ENCODE peak calls at places on chromosome X, in five cellular contexts. One of them, this sample, is unnamed.

GRCh38 chrX:140948827-140949226 is 53.6 kb upstream of the SPANXB1 start:
- DNase-seq in foreskin fibroblast: no peak
- DNase-seq in fibroblast of the conjunctiva: no peak
- DNase-seq in uterus: no peak
- DNase-seq in activated CD4-positive, alpha-beta T cell treated with anti-CD3 and anti-CD28 coated beads, Interleukin-2, amount 10 ng/mL, durations not matched to agents 7 days and 5 days: no peak
- DNase-seq in this sample: no peak

GRCh38 chrX:44314855-44315254 is 28.6 kb downstream of the EFHC2 start:
- DNase-seq in foreskin fibroblast: no peak
- DNase-seq in fibroblast of the conjunctiva: no peak
- DNase-seq in uterus: no peak
- DNase-seq in activated CD4-positive, alpha-beta T cell treated with anti-CD3 and anti-CD28 coated beads, Interleukin-2, amount 10 ng/mL, durations not matched to agents 7 days and 5 days: no peak
- DNase-seq in this sample: no peak

GRCh38 chrX:71629467-71629866 is 11.2 kb upstream of the CXCR3 start:
- DNase-seq in foreskin fibroblast: no peak
- DNase-seq in fibroblast of the conjunctiva: no peak
- DNase-seq in uterus: no peak
- DNase-seq in activated CD4-positive, alpha-beta T cell treated with anti-CD3 and anti-CD28 coated beads, Interleukin-2, amount 10 ng/mL, durations not matched to agents 7 days and 5 days: no peak
- DNase-seq in this sample: no peak

GRCh38 chrX:106935175-106935574 is 15.0 kb downstream of the CLDN2 start:
- DNase-seq in foreskin fibroblast: peak
- DNase-seq in fibroblast of the conjunctiva: no peak
- DNase-seq in uterus: no peak
- DNase-seq in activated CD4-positive, alpha-beta T cell treated with anti-CD3 and anti-CD28 coated beads, Interleukin-2, amount 10 ng/mL, durations not matched to agents 7 days and 5 days: no peak
- DNase-seq in this sample: no peak

GRCh38 chrX:51825432-51825831 is 68.0 kb upstream of the MAGED1 start:
- DNase-seq in foreskin fibroblast: peak
- DNase-seq in fibroblast of the conjunctiva: no peak
- DNase-seq in uterus: no peak
- DNase-seq in activated CD4-positive, alpha-beta T cell treated with anti-CD3 and anti-CD28 coated beads, Interleukin-2, amount 10 ng/mL, durations not matched to agents 7 days and 5 days: no peak
- DNase-seq in this sample: no peak

GRCh38 chrX:2452799-2453198 is 48.0 kb downstream of the DHRSX start:
- DNase-seq in foreskin fibroblast: no peak
- DNase-seq in fibroblast of the conjunctiva: no peak
- DNase-seq in uterus: no peak
- DNase-seq in activated CD4-positive, alpha-beta T cell treated with anti-CD3 and anti-CD28 coated beads, Interleukin-2, amount 10 ng/mL, durations not matched to agents 7 days and 5 days: no peak
- DNase-seq in this sample: no peak

GRCh38 chrX:17397074-17397473 is 22.1 kb downstream of the NHS start:
- DNase-seq in foreskin fibroblast: peak
- DNase-seq in fibroblast of the conjunctiva: no peak
- DNase-seq in uterus: no peak
- DNase-seq in activated CD4-positive, alpha-beta T cell treated with anti-CD3 and anti-CD28 coated beads, Interleukin-2, amount 10 ng/mL, durations not matched to agents 7 days and 5 days: no peak
- DNase-seq in this sample: no peak

GRCh38 chrX:132651411-132652086 is 162.7 kb upstream of the MBNL3 start:
- DNase-seq in foreskin fibroblast: peak
- DNase-seq in fibroblast of the conjunctiva: no peak
- DNase-seq in uterus: no peak
- DNase-seq in activated CD4-positive, alpha-beta T cell treated with anti-CD3 and anti-CD28 coated beads, Interleukin-2, amount 10 ng/mL, durations not matched to agents 7 days and 5 days: no peak
- DNase-seq in this sample: no peak

GRCh38 chrX:52363247-52363883 is 5.5 kb upstream of the XAGE2 start:
- DNase-seq in foreskin fibroblast: peak
- DNase-seq in fibroblast of the conjunctiva: no peak
- DNase-seq in uterus: no peak
- DNase-seq in activated CD4-positive, alpha-beta T cell treated with anti-CD3 and anti-CD28 coated beads, Interleukin-2, amount 10 ng/mL, durations not matched to agents 7 days and 5 days: no peak
- DNase-seq in this sample: no peak

GRCh38 chrX:76253432-76253831 is 80.6 kb downstream of the PBDC1 start:
- DNase-seq in foreskin fibroblast: peak
- DNase-seq in fibroblast of the conjunctiva: peak
- DNase-seq in uterus: peak
- DNase-seq in activated CD4-positive, alpha-beta T cell treated with anti-CD3 and anti-CD28 coated beads, Interleukin-2, amount 10 ng/mL, durations not matched to agents 7 days and 5 days: peak
- DNase-seq in this sample: no peak

GRCh38 chrX:123626962-123627361 is 105.9 kb downstream of the THOC2 start:
- DNase-seq in foreskin fibroblast: peak
- DNase-seq in fibroblast of the conjunctiva: no peak
- DNase-seq in uterus: no peak
- DNase-seq in activated CD4-positive, alpha-beta T cell treated with anti-CD3 and anti-CD28 coated beads, Interleukin-2, amount 10 ng/mL, durations not matched to agents 7 days and 5 days: no peak
- DNase-seq in this sample: no peak

GRCh38 chrX:42093756-42094155 is 170.4 kb upstream of the CASK start:
- DNase-seq in foreskin fibroblast: no peak
- DNase-seq in fibroblast of the conjunctiva: no peak
- DNase-seq in uterus: no peak
- DNase-seq in activated CD4-positive, alpha-beta T cell treated with anti-CD3 and anti-CD28 coated beads, Interleukin-2, amount 10 ng/mL, durations not matched to agents 7 days and 5 days: no peak
- DNase-seq in this sample: no peak

GRCh38 chrX:31240982-31241381 is 169.1 kb upstream of the FTHL17 start:
- DNase-seq in foreskin fibroblast: no peak
- DNase-seq in fibroblast of the conjunctiva: no peak
- DNase-seq in uterus: no peak
- DNase-seq in activated CD4-positive, alpha-beta T cell treated with anti-CD3 and anti-CD28 coated beads, Interleukin-2, amount 10 ng/mL, durations not matched to agents 7 days and 5 days: no peak
- DNase-seq in this sample: no peak

GRCh38 chrX:41303013-41303412 is 30.9 kb upstream of the DDX3X start:
- DNase-seq in foreskin fibroblast: peak
- DNase-seq in fibroblast of the conjunctiva: no peak
- DNase-seq in uterus: no peak
- DNase-seq in activated CD4-positive, alpha-beta T cell treated with anti-CD3 and anti-CD28 coated beads, Interleukin-2, amount 10 ng/mL, durations not matched to agents 7 days and 5 days: no peak
- DNase-seq in this sample: no peak

GRCh38 chrX:13059676-13060499 is 15.5 kb upstream of the FAM9C start:
- DNase-seq in foreskin fibroblast: peak
- DNase-seq in fibroblast of the conjunctiva: peak
- DNase-seq in uterus: no peak
- DNase-seq in activated CD4-positive, alpha-beta T cell treated with anti-CD3 and anti-CD28 coated beads, Interleukin-2, amount 10 ng/mL, durations not matched to agents 7 days and 5 days: no peak
- DNase-seq in this sample: no peak

GRCh38 chrX:106707771-106708454 is 18.6 kb upstream of the RNF128 start:
- DNase-seq in foreskin fibroblast: peak
- DNase-seq in fibroblast of the conjunctiva: peak
- DNase-seq in uterus: no peak
- DNase-seq in activated CD4-positive, alpha-beta T cell treated with anti-CD3 and anti-CD28 coated beads, Interleukin-2, amount 10 ng/mL, durations not matched to agents 7 days and 5 days: no peak
- DNase-seq in this sample: no peak

GRCh38 chrX:104098151-104098808 is 14.0 kb upstream of the ZCCHC18 start:
- DNase-seq in foreskin fibroblast: peak
- DNase-seq in fibroblast of the conjunctiva: peak
- DNase-seq in uterus: peak
- DNase-seq in activated CD4-positive, alpha-beta T cell treated with anti-CD3 and anti-CD28 coated beads, Interleukin-2, amount 10 ng/mL, durations not matched to agents 7 days and 5 days: peak
- DNase-seq in this sample: no peak

GRCh38 chrX:85379174-85379907 is at the start of gene POF1B:
- DNase-seq in foreskin fibroblast: no peak
- DNase-seq in fibroblast of the conjunctiva: no peak
- DNase-seq in uterus: no peak
- DNase-seq in activated CD4-positive, alpha-beta T cell treated with anti-CD3 and anti-CD28 coated beads, Interleukin-2, amount 10 ng/mL, durations not matched to agents 7 days and 5 days: no peak
- DNase-seq in this sample: no peak

GRCh38 chrX:1031521-1032430 is 180.7 kb downstream of the CRLF2 start:
- DNase-seq in foreskin fibroblast: no peak
- DNase-seq in fibroblast of the conjunctiva: no peak
- DNase-seq in uterus: no peak
- DNase-seq in activated CD4-positive, alpha-beta T cell treated with anti-CD3 and anti-CD28 coated beads, Interleukin-2, amount 10 ng/mL, durations not matched to agents 7 days and 5 days: no peak
- DNase-seq in this sample: no peak

GRCh38 chrX:42085836-42086235 is 162.5 kb upstream of the CASK start:
- DNase-seq in foreskin fibroblast: no peak
- DNase-seq in fibroblast of the conjunctiva: no peak
- DNase-seq in uterus: no peak
- DNase-seq in activated CD4-positive, alpha-beta T cell treated with anti-CD3 and anti-CD28 coated beads, Interleukin-2, amount 10 ng/mL, durations not matched to agents 7 days and 5 days: no peak
- DNase-seq in this sample: no peak

GRCh38 chrX:28787206-28787605 is 200.0 kb downstream of the IL1RAPL1 start:
- DNase-seq in foreskin fibroblast: peak
- DNase-seq in fibroblast of the conjunctiva: peak
- DNase-seq in uterus: no peak
- DNase-seq in activated CD4-positive, alpha-beta T cell treated with anti-CD3 and anti-CD28 coated beads, Interleukin-2, amount 10 ng/mL, durations not matched to agents 7 days and 5 days: no peak
- DNase-seq in this sample: no peak

GRCh38 chrX:147832707-147833348 is 78.9 kb upstream of the FMR1 start:
- DNase-seq in foreskin fibroblast: no peak
- DNase-seq in fibroblast of the conjunctiva: no peak
- DNase-seq in uterus: no peak
- DNase-seq in activated CD4-positive, alpha-beta T cell treated with anti-CD3 and anti-CD28 coated beads, Interleukin-2, amount 10 ng/mL, durations not matched to agents 7 days and 5 days: no peak
- DNase-seq in this sample: no peak

GRCh38 chrX:10579018-10579752 is 41.2 kb downstream of the MID1 start:
- DNase-seq in foreskin fibroblast: peak
- DNase-seq in fibroblast of the conjunctiva: peak
- DNase-seq in uterus: no peak
- DNase-seq in activated CD4-positive, alpha-beta T cell treated with anti-CD3 and anti-CD28 coated beads, Interleukin-2, amount 10 ng/mL, durations not matched to agents 7 days and 5 days: no peak
- DNase-seq in this sample: no peak

GRCh38 chrX:10017866-10018265 is 50.7 kb downstream of the CLDN34 start:
- DNase-seq in foreskin fibroblast: peak
- DNase-seq in fibroblast of the conjunctiva: no peak
- DNase-seq in uterus: no peak
- DNase-seq in activated CD4-positive, alpha-beta T cell treated with anti-CD3 and anti-CD28 coated beads, Interleukin-2, amount 10 ng/mL, durations not matched to agents 7 days and 5 days: no peak
- DNase-seq in this sample: no peak

GRCh38 chrX:69314436-69315348 is 149.4 kb upstream of the PJA1 start:
- DNase-seq in foreskin fibroblast: no peak
- DNase-seq in fibroblast of the conjunctiva: no peak
- DNase-seq in uterus: no peak
- DNase-seq in activated CD4-positive, alpha-beta T cell treated with anti-CD3 and anti-CD28 coated beads, Interleukin-2, amount 10 ng/mL, durations not matched to agents 7 days and 5 days: no peak
- DNase-seq in this sample: no peak

GRCh38 chrX:102697506-102697905 is 14.7 kb upstream of the GPRASP2 start:
- DNase-seq in foreskin fibroblast: peak
- DNase-seq in fibroblast of the conjunctiva: peak
- DNase-seq in uterus: no peak
- DNase-seq in activated CD4-positive, alpha-beta T cell treated with anti-CD3 and anti-CD28 coated beads, Interleukin-2, amount 10 ng/mL, durations not matched to agents 7 days and 5 days: no peak
- DNase-seq in this sample: no peak

GRCh38 chrX:27575565-27575964 is 14.6 kb upstream of the DCAF8L2 start:
- DNase-seq in foreskin fibroblast: no peak
- DNase-seq in fibroblast of the conjunctiva: no peak
- DNase-seq in uterus: no peak
- DNase-seq in activated CD4-positive, alpha-beta T cell treated with anti-CD3 and anti-CD28 coated beads, Interleukin-2, amount 10 ng/mL, durations not matched to agents 7 days and 5 days: no peak
- DNase-seq in this sample: no peak

GRCh38 chrX:149467920-149468319 is 37.2 kb downstream of the IDS start:
- DNase-seq in foreskin fibroblast: no peak
- DNase-seq in fibroblast of the conjunctiva: no peak
- DNase-seq in uterus: no peak
- DNase-seq in activated CD4-positive, alpha-beta T cell treated with anti-CD3 and anti-CD28 coated beads, Interleukin-2, amount 10 ng/mL, durations not matched to agents 7 days and 5 days: no peak
- DNase-seq in this sample: peak

GRCh38 chrX:49155243-49155899 is 7.2 kb upstream of the MAGIX start:
- DNase-seq in foreskin fibroblast: peak
- DNase-seq in fibroblast of the conjunctiva: no peak
- DNase-seq in uterus: peak
- DNase-seq in activated CD4-positive, alpha-beta T cell treated with anti-CD3 and anti-CD28 coated beads, Interleukin-2, amount 10 ng/mL, durations not matched to agents 7 days and 5 days: peak
- DNase-seq in this sample: no peak

GRCh38 chrX:124679199-124679598 is 332.8 kb downstream of the SH2D1A start:
- DNase-seq in foreskin fibroblast: no peak
- DNase-seq in fibroblast of the conjunctiva: no peak
- DNase-seq in uterus: no peak
- DNase-seq in activated CD4-positive, alpha-beta T cell treated with anti-CD3 and anti-CD28 coated beads, Interleukin-2, amount 10 ng/mL, durations not matched to agents 7 days and 5 days: no peak
- DNase-seq in this sample: no peak

GRCh38 chrX:110795645-110796510 is at the start of gene CHRDL1:
- DNase-seq in foreskin fibroblast: peak
- DNase-seq in fibroblast of the conjunctiva: no peak
- DNase-seq in uterus: peak
- DNase-seq in activated CD4-positive, alpha-beta T cell treated with anti-CD3 and anti-CD28 coated beads, Interleukin-2, amount 10 ng/mL, durations not matched to agents 7 days and 5 days: no peak
- DNase-seq in this sample: peak

GRCh38 chrX:28552882-28553829 is 34.1 kb upstream of the IL1RAPL1 start:
- DNase-seq in foreskin fibroblast: no peak
- DNase-seq in fibroblast of the conjunctiva: no peak
- DNase-seq in uterus: no peak
- DNase-seq in activated CD4-positive, alpha-beta T cell treated with anti-CD3 and anti-CD28 coated beads, Interleukin-2, amount 10 ng/mL, durations not matched to agents 7 days and 5 days: no peak
- DNase-seq in this sample: no peak

GRCh38 chrX:6184900-6185515 is 43.7 kb downstream of the NLGN4X start:
- DNase-seq in foreskin fibroblast: peak
- DNase-seq in fibroblast of the conjunctiva: peak
- DNase-seq in uterus: no peak
- DNase-seq in activated CD4-positive, alpha-beta T cell treated with anti-CD3 and anti-CD28 coated beads, Interleukin-2, amount 10 ng/mL, durations not matched to agents 7 days and 5 days: no peak
- DNase-seq in this sample: no peak

GRCh38 chrX:110021180-110022022 is 18.5 kb downstream of the TMEM164 start:
- DNase-seq in foreskin fibroblast: peak
- DNase-seq in fibroblast of the conjunctiva: peak
- DNase-seq in uterus: no peak
- DNase-seq in activated CD4-positive, alpha-beta T cell treated with anti-CD3 and anti-CD28 coated beads, Interleukin-2, amount 10 ng/mL, durations not matched to agents 7 days and 5 days: no peak
- DNase-seq in this sample: peak

GRCh38 chrX:56726609-56727008 is 2.4 kb upstream of the NBDY start:
- DNase-seq in foreskin fibroblast: peak
- DNase-seq in fibroblast of the conjunctiva: peak
- DNase-seq in uterus: no peak
- DNase-seq in activated CD4-positive, alpha-beta T cell treated with anti-CD3 and anti-CD28 coated beads, Interleukin-2, amount 10 ng/mL, durations not matched to agents 7 days and 5 days: peak
- DNase-seq in this sample: no peak

GRCh38 chrX:129840334-129840733 is 3.4 kb downstream of the ZDHHC9 start:
- DNase-seq in foreskin fibroblast: peak
- DNase-seq in fibroblast of the conjunctiva: no peak
- DNase-seq in uterus: no peak
- DNase-seq in activated CD4-positive, alpha-beta T cell treated with anti-CD3 and anti-CD28 coated beads, Interleukin-2, amount 10 ng/mL, durations not matched to agents 7 days and 5 days: no peak
- DNase-seq in this sample: no peak